ENCODE peak calls at places on chromosomes 5 and 9, in ten cellular contexts. U, L, S, M, A, Z, R, N, X and V are unnamed samples. For H3K4me1, the result is how much of the 10 kb centered on the place peaks cover.

GRCh38 chr9:7976167-7976755 is 176.7 kb upstream of the DMAC1 start:
- DNase-seq in U (no peak), L (no peak), S (no peak), M (no peak), A (no peak), Z (no peak), R (peak), N (no peak), X (no peak), V (no peak)

GRCh38 chr5:59799668-59800374 is 93.7 kb downstream of the PDE4D start:
- DNase-seq in U (peak), L (no peak), S (peak), M (no peak), A (peak), Z (no peak), R (no peak), N (no peak), X (peak), V (no peak)

GRCh38 chr9:34365282-34365681 is 11.4 kb downstream of the MYORG start:
- DNase-seq in U (no peak), L (no peak), S (no peak), M (no peak), A (no peak), Z (no peak), R (no peak), N (no peak), X (no peak), V (no peak)

GRCh38 chr9:113808391-113809191 is 67.5 kb upstream of the ZNF618 start:
- DNase-seq in U (peak), L (peak), S (peak), M (peak), A (no peak), Z (no peak), R (no peak), N (peak), X (no peak), V (peak)

GRCh38 chr5:15013654-15014463 is 142.3 kb upstream of the ANKH start:
- DNase-seq in U (peak), L (no peak), S (peak), M (no peak), A (peak), Z (no peak), R (no peak), N (no peak), X (peak), V (no peak)

GRCh38 chr5:177553671-177554429 is 513 bp downstream of the FAM193B start:
- DNase-seq in U (no peak), L (peak), S (peak), M (peak), A (no peak), Z (peak), R (no peak), N (no peak), X (peak), V (peak)

GRCh38 chr5:67115238-67115637 is 81.4 kb downstream of the CD180 start:
- DNase-seq in U (no peak), L (no peak), S (no peak), M (no peak), A (no peak), Z (no peak), R (no peak), N (no peak), X (no peak), V (no peak)

GRCh38 chr9:1025131-1025530 is 25.0 kb upstream of the DMRT2 start:
- DNase-seq in U (no peak), L (no peak), S (peak), M (no peak), A (no peak), Z (no peak), R (no peak), N (no peak), X (peak), V (no peak)

DNA sequence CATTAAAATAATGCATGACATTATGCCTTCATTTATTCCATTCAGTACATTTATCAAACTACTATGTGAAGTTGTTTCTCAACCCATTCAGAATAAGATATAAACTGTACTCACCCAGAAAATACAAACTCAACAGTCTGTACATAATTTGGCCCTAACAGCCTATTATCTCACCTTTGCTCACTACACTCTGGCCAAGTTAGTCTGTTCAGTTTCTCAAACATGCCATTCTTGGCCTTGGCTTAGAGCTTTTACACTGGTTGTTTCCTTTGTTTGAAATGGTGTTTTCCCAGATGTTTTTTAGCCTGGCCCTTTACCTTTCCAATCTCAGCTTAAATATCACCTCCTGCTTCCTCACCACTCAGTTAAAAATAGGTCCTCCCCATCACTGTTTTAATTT is 13.6 kb downstream of the CDC42SE2 start:
- DNase-seq in U (no peak), L (no peak), S (no peak), M (no peak), A (no peak), Z (no peak), R (no peak), N (no peak), X (no peak), V (no peak)
- H3K4me1 ChIP-seq in U (under half), L (under half), S (under half), M (under half), A (under half), Z (under half), R (under half), N (under half), X (under half), V (under half)

GRCh38 chr5:31478901-31479300 is 53.0 kb downstream of the DROSHA start:
- DNase-seq in U (no peak), L (no peak), S (no peak), M (no peak), A (no peak), Z (no peak), R (no peak), N (no peak), X (no peak), V (no peak)

GRCh38 chr5:31476607-31477200 is 55.2 kb downstream of the DROSHA start:
- DNase-seq in U (no peak), L (no peak), S (no peak), M (no peak), A (no peak), Z (no peak), R (no peak), N (no peak), X (no peak), V (peak)

GRCh38 chr5:31479706-31480105 is 52.2 kb downstream of the DROSHA start:
- DNase-seq in U (no peak), L (no peak), S (no peak), M (no peak), A (no peak), Z (no peak), R (no peak), N (no peak), X (no peak), V (no peak)

GRCh38 chr5:31477971-31478370 is 53.9 kb downstream of the DROSHA start:
- DNase-seq in U (no peak), L (no peak), S (no peak), M (no peak), A (no peak), Z (no peak), R (no peak), N (no peak), X (no peak), V (no peak)

GRCh38 chr5:31477516-31477915 is 54.4 kb downstream of the DROSHA start:
- DNase-seq in U (no peak), L (no peak), S (no peak), M (no peak), A (no peak), Z (no peak), R (no peak), N (no peak), X (no peak), V (no peak)
- TF ChIP-seq CTCF in U (no peak), L (no peak), S (no peak), M (no peak), A (no peak), Z (no peak), R (no peak), N (no peak), X (no peak), V (no peak)

GRCh38 chr9:127293314-127293713 is 28.7 kb downstream of the GARNL3 start:
- DNase-seq in U (no peak), L (no peak), S (no peak), M (no peak), A (no peak), Z (no peak), R (no peak), N (no peak), X (no peak), V (no peak)
- H3K4me1 ChIP-seq in U (under half), L (under half), S (under half), M (under half), A (under half), Z (under half), R (under half), N (under half), X (under half), V (under half)

GRCh38 chr9:127910613-127911205 is 6.1 kb downstream of the ST6GALNAC4 start:
- DNase-seq in U (no peak), L (no peak), S (no peak), M (no peak), A (no peak), Z (no peak), R (no peak), N (no peak), X (peak), V (no peak)
- TF ChIP-seq CTCF in U (peak), L (no peak), S (peak), M (no peak), A (peak), Z (peak), R (no peak), N (no peak), X (peak), V (no peak)

DNA sequence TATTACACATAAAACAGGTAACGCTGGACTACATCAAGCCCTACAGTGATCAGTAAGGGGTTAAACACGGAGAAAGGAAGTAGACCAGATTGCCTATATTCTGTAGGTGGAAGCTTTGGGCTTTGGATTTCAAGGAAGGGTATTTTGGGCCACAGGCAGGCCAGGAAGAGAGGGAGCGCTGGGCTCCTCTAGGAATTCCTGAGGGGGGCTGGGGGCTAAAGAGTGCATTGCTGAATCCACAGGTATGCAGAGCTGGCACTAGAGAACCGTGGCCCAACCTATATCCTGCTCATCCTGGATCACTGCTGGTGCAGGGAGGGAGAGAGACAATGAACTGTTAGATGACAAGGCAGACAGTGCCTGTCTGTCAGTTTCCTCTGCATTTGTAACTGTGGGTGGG is 367.1 kb downstream of the CSNK1G3 start:
- DNase-seq in U (no peak), L (no peak), S (no peak), M (no peak), A (no peak), Z (no peak), R (no peak), N (no peak), X (peak), V (no peak)
- H3K4me1 ChIP-seq in U (under half), L (under half), S (under half), M (under half), A (under half), Z (under half), R (under half), N (under half), X (half or more), V (under half)

DNA sequence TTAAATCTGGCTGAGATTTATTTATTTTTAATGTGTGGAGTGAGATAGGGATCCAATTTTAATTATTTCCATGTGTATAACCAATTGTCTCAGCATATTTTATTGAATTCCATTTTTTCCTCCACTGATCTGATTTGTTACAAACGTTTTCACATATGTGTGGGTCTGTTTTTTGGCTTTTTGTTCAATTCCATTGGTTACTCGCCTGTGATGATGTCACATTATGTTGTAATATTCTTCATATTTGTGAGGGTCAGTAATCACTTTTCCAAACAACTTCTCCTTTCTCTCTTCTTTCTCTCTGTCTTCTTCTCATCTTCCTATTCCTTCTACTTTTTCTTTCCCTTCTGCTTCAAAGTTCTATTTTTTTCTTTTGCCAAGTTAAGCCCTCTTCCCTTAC is 278.3 kb upstream of the RFX3 start:
- DNase-seq in U (no peak), L (no peak), S (no peak), M (no peak), A (no peak), Z (no peak), R (no peak), N (no peak), X (no peak), V (no peak)
- TF ChIP-seq CTCF in U (no peak), L (no peak), S (no peak), M (no peak), A (no peak), Z (no peak), R (no peak), N (no peak), X (no peak), V (no peak)